ENCODE peak calls at places on chromosome 2, in six cellular contexts. W is transverse colon, B is GM23338, J is endothelial cell of umbilical vein, A is HepG2, N is sigmoid colon. L is an unnamed sample.

GRCh38 chr2:130728007-130728454 is 839 bp upstream of the GPR148 start:
- DNase-seq in B (peak), J (no peak), W (peak), A (no peak), N (no peak), L (no peak)

GRCh38 chr2:9820020-9820973 is 23.0 kb upstream of the TAF1B start:
- DNase-seq in B (peak), J (no peak), N (no peak), A (peak), W (no peak), L (peak)

GRCh38 chr2:85655961-85656403 is 12.0 kb downstream of the SFTPB start:
- DNase-seq in A (no peak), N (no peak), W (no peak), B (no peak), J (no peak), L (no peak)

GRCh38 chr2:45043171-45043570 is 33.9 kb upstream of the SIX2 start:
- DNase-seq in N (no peak), W (peak), B (no peak), A (no peak), J (no peak), L (no peak)

GRCh38 chr2:159224061-159224813 is 62.3 kb downstream of the WDSUB1 start:
- DNase-seq in W (no peak), B (no peak), J (no peak), A (no peak), N (no peak), L (no peak)

GRCh38 chr2:10221976-10222870 is 80.5 kb upstream of the HPCAL1 start:
- DNase-seq in A (no peak), N (no peak), J (no peak), B (no peak), W (no peak), L (no peak)

GRCh38 chr2:206798009-206798408 is 32.6 kb downstream of the FASTKD2 start:
- DNase-seq in B (no peak), N (no peak), W (no peak), A (no peak), J (peak), L (no peak)

GRCh38 chr2:109662889-109663288 is 48.7 kb downstream of the SOWAHC start:
- DNase-seq in A (peak), B (no peak), N (no peak), J (no peak), W (no peak), L (no peak)

GRCh38 chr2:26723475-26723874 is 31.0 kb downstream of the KCNK3 start:
- DNase-seq in B (no peak), N (no peak), J (no peak), W (no peak), A (no peak), L (no peak)

GRCh38 chr2:80530442-80531064 is 226.0 kb upstream of the LRRTM1 start:
- DNase-seq in B (no peak), J (no peak), A (no peak), W (no peak), N (no peak), L (no peak)

DNA sequence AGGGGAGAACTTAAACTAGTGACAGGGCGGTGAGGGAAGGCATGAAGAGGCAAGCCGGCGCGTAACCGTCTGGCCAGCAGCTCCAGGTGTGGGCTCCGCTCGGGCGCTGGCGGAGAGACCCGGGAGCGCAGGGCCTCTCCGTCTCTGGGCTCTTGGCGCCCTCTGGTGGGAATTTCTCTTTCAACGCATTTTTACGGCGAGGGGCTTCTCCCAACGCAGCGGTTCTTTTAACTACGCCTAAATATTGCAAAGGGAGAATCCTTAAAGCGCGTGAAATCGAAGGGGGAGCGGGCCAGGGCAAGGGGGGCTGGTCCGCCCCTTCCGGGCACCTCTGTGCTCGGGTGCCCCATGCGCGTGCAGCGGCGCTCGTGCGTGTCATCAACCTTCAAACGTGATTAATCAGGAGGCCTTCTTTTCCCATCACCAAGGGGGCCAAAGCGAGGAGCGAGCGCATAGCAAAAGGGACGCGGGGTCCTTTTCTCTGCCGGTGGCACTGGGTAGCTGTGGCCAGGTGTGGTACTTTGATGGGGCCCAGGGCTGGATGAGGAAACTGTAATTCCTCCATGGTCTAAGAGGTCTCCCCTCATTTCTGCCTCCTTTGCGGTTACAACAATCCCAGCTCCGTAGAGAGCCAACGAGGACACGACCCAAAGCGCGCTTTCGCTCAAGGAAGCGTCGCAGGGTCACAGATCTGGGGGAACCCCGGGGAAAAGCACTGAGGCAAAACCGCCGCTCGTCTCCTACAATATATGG is 765 bp upstream of the GAD1 start:
- DNase-seq in A (peak), W (peak), N (no peak), J (peak), B (peak), L (peak)
- H3K27ac ChIP-seq in A (no peak), W (no peak), N (no peak), J (no peak), B (no peak), L (no peak)

GRCh38 chr2:105894327-105894944 is 149.7 kb downstream of the NCK2 start:
- DNase-seq in A (no peak), N (no peak), B (no peak), W (no peak), J (no peak), L (no peak)
- TF ChIP-seq POLR2AphosphoS5 in A (no peak), N (no peak), B (no peak), W (no peak), J (no peak), L (no peak)

DNA sequence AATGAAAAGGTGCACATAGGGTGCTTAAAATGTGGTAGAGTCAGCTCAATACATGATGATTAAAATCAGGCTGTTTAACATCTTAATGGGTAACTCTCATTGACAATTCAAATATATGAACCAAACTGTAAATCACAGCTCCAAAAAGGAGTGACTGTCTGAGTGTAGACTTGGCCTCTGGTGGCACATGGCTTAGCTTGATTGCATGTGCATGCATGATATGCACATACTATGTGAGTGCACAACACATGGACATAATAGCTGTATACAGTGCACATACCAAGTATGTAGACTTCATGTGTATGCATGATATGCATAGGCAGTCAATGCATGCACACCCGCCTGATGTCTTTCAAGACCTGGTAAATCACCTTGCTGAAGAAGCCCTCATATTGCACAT is 252.0 kb upstream of the SOX11 start:
- DNase-seq in B (no peak), A (no peak), N (no peak), W (no peak), J (no peak), L (no peak)
- H3K27ac ChIP-seq in B (no peak), A (no peak), N (no peak), W (no peak), J (no peak), L (no peak)

GRCh38 chr2:230868151-230868946 is 3.6 kb downstream of the ITM2C start:
- DNase-seq in B (peak), J (no peak), N (no peak), A (no peak), W (peak), L (no peak)

GRCh38 chr2:230864605-230865323 is at the start of gene ITM2C:
- DNase-seq in N (peak), A (peak), J (peak), W (peak), B (peak), L (peak)

GRCh38 chr2:230865324-230865765 is 603 bp downstream of the ITM2C start:
- DNase-seq in J (no peak), A (no peak), N (no peak), W (peak), B (peak), L (no peak)

GRCh38 chr2:230865766-230866703 is 1.3 kb downstream of the ITM2C start:
- DNase-seq in N (no peak), J (no peak), W (peak), B (peak), A (no peak), L (no peak)

DNA sequence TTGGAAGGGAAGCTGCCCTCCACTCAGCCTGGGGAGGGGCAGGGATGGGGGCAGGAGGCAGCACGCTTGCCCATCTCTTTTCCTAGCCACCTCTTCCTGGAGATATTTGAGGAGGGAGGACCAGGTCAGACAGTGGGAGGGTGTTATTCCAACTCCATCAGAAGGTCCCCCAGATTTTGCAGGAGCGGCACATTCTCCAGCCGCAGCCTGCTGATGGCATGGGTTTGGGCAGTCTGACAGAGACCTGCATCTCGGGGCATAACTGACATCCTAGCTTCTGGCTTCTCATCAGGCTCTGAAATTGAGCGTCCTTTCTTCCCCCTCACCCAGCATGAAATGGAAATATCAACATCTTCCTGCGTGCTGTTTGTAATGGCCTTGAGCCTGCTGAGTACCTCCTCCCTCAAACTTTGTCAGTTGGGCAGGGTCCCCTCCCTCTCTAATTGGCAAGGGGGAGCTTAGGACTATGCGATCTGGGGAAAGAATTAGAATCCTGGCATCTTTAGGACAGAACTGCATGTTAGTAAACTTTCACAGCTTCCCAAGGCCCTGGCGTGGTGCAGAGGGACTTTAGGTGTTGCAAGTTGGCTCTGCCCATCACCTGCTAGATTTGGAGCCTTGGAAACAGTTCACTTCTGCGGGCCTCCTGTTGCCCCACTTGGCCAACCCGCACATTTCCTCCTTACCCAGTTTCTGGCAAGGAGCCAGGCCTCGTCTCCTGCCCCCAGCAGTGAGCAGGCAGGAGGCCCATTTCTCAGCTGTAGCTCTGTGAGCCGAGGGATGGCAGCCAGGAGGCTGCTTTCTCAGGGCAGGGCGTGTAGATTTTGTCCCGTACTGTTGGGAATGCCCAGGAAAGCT is 2.2 kb downstream of the ITM2C start:
- DNase-seq in A (no peak), N (no peak), B (no peak), W (peak), J (peak), L (no peak)
- TF ChIP-seq POLR2AphosphoS5 in A (no peak), N (peak), B (no peak), W (peak), J (no peak), L (no peak)

DNA sequence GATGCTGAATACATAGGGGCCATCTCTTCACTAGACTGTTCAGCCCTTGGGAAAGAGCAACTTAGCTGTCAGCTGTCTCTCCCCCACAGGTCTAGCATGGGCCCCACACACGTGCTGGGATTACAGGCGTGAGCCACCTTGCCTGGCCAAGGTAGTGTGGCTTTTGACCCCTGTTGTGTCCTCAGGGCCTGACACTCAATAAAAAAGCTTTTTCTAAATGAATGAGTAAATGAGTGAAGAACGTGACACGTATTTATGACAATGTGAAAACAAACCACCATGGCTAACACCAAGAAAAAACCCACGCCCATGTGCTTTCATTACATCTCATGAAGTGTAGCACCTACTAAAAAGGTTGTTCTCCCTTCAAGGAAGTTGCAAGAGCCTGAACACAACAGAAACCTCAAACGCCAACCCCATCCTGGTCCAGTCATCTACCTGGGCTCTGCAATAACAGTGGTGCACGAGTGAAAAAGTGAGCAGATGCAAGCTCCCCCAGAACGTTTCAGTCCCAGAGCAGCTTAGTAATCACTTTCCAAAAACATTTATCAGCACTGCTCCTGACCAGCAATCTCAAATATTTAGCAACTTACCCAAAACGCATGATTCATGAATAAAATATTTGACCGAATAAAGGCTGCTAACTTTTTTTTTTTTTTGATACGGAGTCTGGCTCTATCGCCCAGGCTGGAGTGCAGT is 3.4 kb downstream of the WDFY1 start:
- DNase-seq in J (peak), W (peak), B (no peak), N (no peak), A (no peak), L (no peak)
- H3K27ac ChIP-seq in J (peak), W (peak), B (no peak), N (no peak), A (no peak), L (peak)

GRCh38 chr2:189609853-189610252 is 29.3 kb upstream of the SLC40A1 start:
- DNase-seq in A (no peak), J (no peak), N (no peak), B (no peak), W (no peak), L (no peak)

GRCh38 chr2:189613650-189614420 is 33.2 kb upstream of the SLC40A1 start:
- DNase-seq in W (no peak), A (no peak), N (no peak), J (peak), B (no peak), L (no peak)

GRCh38 chr2:189614585-189614984 is 34.0 kb upstream of the SLC40A1 start:
- DNase-seq in W (no peak), J (no peak), B (no peak), A (no peak), N (no peak), L (no peak)

GRCh38 chr2:189610700-189611099 is 30.1 kb upstream of the SLC40A1 start:
- DNase-seq in A (no peak), J (no peak), W (no peak), N (no peak), B (no peak), L (no peak)

GRCh38 chr2:189613077-189613636 is 32.6 kb upstream of the SLC40A1 start:
- DNase-seq in J (peak), A (peak), N (no peak), B (no peak), W (no peak), L (no peak)
- TF ChIP-seq POLR2AphosphoS5 in J (peak), A (no peak), N (no peak), B (no peak), W (no peak), L (peak)

GRCh38 chr2:237878321-237879057 is 19.1 kb downstream of the RAMP1 start:
- DNase-seq in A (no peak), B (no peak), N (peak), J (no peak), W (no peak), L (no peak)
- H3K27ac ChIP-seq in A (no peak), B (no peak), N (peak), J (no peak), W (peak), L (no peak)

DNA sequence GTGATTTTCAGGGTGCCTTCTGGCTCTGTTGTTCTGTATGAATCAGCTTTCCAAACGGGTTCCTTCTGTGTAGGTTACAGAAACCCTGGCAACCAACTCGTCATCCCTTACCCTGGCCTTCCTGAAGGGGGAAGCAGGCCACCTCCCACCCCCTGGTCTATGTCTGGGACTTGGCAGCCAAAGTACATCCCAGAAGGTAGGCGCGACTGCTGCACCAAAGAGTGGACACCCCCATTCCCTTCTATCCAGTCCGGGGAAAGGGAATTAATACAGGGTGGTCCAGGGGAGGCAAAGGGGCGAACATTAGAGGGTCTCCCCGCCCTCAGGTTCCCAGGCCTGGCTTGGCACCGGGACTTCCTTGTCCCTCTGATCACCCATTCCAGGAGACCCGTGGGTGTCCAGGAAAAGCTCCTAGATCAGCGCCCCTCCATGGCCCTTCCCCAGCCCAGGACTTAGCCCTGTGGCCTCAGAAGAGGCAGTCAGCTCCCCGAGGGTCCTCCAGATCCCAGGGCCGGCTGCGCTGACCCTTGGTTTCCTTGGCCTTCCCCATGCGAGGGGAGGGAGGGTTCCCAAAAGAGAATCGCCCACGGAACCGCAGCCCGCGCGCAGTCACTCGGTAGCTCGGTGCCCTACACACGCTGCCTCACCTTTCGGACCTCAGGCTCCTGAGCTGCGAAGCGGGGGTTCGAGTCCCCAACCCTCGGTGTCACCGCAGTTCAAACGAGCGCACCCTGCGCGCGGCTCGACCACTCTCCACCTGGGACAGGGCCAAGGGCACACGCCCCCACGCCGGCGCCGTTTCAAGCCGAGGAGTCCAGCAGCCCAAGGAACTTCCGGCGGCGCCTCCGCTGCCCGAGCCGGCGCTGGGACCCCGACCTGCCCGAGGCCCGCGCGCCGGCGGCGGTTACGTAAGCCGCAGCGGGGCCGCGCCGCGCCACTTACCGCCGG is at the start of gene PER2:
- DNase-seq in A (peak), N (peak), B (peak), J (peak), W (peak), L (peak)
- TF ChIP-seq POLR2AphosphoS5 in A (no peak), N (peak), B (no peak), J (no peak), W (peak), L (peak)

GRCh38 chr2:67267238-67267637 is 129.9 kb upstream of the ETAA1 start:
- DNase-seq in A (no peak), W (no peak), J (no peak), B (no peak), N (no peak), L (no peak)

GRCh38 chr2:67272195-67272594 is 124.9 kb upstream of the ETAA1 start:
- DNase-seq in J (peak), B (no peak), N (no peak), A (no peak), W (no peak), L (no peak)

GRCh38 chr2:67268806-67269205 is 128.3 kb upstream of the ETAA1 start:
- DNase-seq in N (no peak), B (no peak), W (no peak), J (peak), A (no peak), L (no peak)
- H3K27ac ChIP-seq in N (no peak), B (no peak), W (no peak), J (no peak), A (no peak), L (no peak)

L was measured in upper lobe of left lung.